ENCODE peak calls at places on chromosomes 16 and 17, in seven cellular contexts. O is CD8-positive, alpha-beta memory T cell; X is ovary; Z is substantia nigra; U is lower lobe of right lung; K is suprapubic skin; H is endodermal cell. N is an unnamed sample.

GRCh38 chr17:82874011-82874835 is 34.4 kb upstream of the ZNF750 start:
- DNase-seq in O (no peak), U (peak; percentile 82), Z (no peak), K (peak; percentile 83), X (no peak), H (no peak), N (no peak)

GRCh38 chr17:37836593-37836992 is 87.6 kb upstream of the TBC1D3K start:
- DNase-seq in Z (no peak), O (no peak), X (no peak), H (no peak), U (no peak), K (no peak), N (no peak)

GRCh38 chr17:8466873-8467272 is 31.2 kb downstream of the NDEL1 start:
- DNase-seq in U (no peak), Z (no peak), X (no peak), O (no peak), H (no peak), K (no peak), N (no peak)

GRCh38 chr17:72182256-72182890 is 61.6 kb downstream of the SOX9 start:
- DNase-seq in K (no peak), Z (no peak), X (no peak), O (no peak), U (no peak), H (peak; percentile 74), N (no peak)

GRCh38 chr16:30659507-30660423 is 1.5 kb downstream of the FBRS start:
- DNase-seq in U (no peak), Z (no peak), O (peak; percentile 55), X (peak; percentile 66), H (peak; percentile 51), K (no peak), N (no peak)

GRCh38 chr17:17548044-17548443 is 43.5 kb downstream of the PEMT start:
- DNase-seq in X (no peak), Z (no peak), O (no peak), H (no peak), U (no peak), K (no peak), N (no peak)

GRCh38 chr17:38341035-38341721 is 2.6 kb downstream of the GPR179 start:
- DNase-seq in U (peak; percentile 64), O (no peak), X (no peak), H (peak; percentile 94), Z (peak; percentile 69), K (no peak), N (no peak)

GRCh38 chr16:74556375-74556922 is 50.5 kb downstream of the GLG1 start:
- DNase-seq in O (no peak), X (no peak), H (no peak), K (no peak), U (no peak), Z (no peak), N (no peak)

GRCh38 chr17:29615048-29615385 is 7.7 kb downstream of the CORO6 start:
- DNase-seq in K (peak; percentile 80), X (no peak), O (peak; percentile 77), U (peak; percentile 79), H (no peak), Z (no peak), N (peak; percentile 75)

GRCh38 chr17:80262775-80263244 is 2.2 kb downstream of the RNF213 start:
- DNase-seq in H (peak; percentile 61), U (no peak), K (no peak), Z (no peak), O (no peak), X (peak; percentile 49), N (no peak)
- H3K27ac ChIP-seq in H (no peak overlapping the region), U (peak overlapping the region; percentile 98), K (peak overlapping the region; percentile 97), Z (peak overlapping the region; percentile 26), O (peak overlapping the region; percentile 87), X (no peak overlapping the region), N (peak overlapping the region; percentile 72)

GRCh38 chr17:42577140-42577531 is 393 bp downstream of the PSMC3IP start:
- DNase-seq in U (no peak), H (no peak), O (no peak), K (no peak), Z (no peak), X (no peak), N (no peak)
- H3K27ac ChIP-seq in U (peak overlapping the region; percentile 90), H (peak overlapping the region; percentile 36), O (peak overlapping the region; percentile 64), K (peak overlapping the region; percentile 81), Z (peak overlapping the region; percentile 90), X (no peak overlapping the region), N (peak overlapping the region; percentile 78)

GRCh38 chr16:67907397-67907796 is 14.3 kb downstream of the PSKH1 start:
- DNase-seq in U (no peak), K (no peak), X (no peak), Z (no peak), H (no peak), O (no peak), N (no peak)
- H3K27ac ChIP-seq in U (no peak overlapping the region), K (no peak overlapping the region), X (no peak overlapping the region), Z (no peak overlapping the region), H (no peak overlapping the region), O (no peak overlapping the region), N (no peak overlapping the region)

GRCh38 chr16:69116911-69117310 is 11.5 kb downstream of the HAS3 start:
- DNase-seq in H (no peak), X (no peak), O (no peak), U (no peak), K (no peak), Z (no peak), N (no peak)

GRCh38 chr16:69120096-69120664 is 12.2 kb downstream of the CHTF8 start:
- DNase-seq in X (no peak), K (no peak), O (no peak), U (no peak), Z (no peak), H (no peak), N (no peak)

GRCh38 chr16:69118468-69118867 is 13.0 kb downstream of the HAS3 start:
- DNase-seq in K (no peak), O (no peak), X (no peak), H (no peak), Z (no peak), U (no peak), N (no peak)

GRCh38 chr16:69119536-69119935 is 12.9 kb downstream of the CHTF8 start:
- DNase-seq in O (no peak), K (no peak), Z (no peak), U (no peak), H (no peak), X (no peak), N (no peak)

DNA sequence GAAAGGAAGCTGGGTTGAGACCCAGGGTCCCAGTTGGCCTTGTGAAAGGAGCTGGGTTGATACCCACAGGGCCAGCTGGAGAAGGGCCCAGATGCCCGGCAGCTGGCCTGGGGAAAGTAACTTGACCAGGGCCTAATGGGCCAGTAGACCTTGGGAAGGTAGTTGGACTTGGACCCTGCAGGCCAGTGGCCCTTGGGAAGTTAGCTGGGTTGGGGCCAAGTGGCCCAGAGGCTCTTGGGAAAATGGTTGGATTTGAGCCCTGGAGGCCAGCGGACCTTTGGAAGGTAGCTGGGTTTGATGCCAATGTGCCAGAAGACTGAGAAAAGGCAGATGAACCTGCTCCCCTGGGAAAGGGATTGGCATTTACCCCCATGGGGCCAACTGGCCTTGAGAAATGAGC is 13.4 kb downstream of the CHTF8 start:
- DNase-seq in X (no peak), U (no peak), K (no peak), Z (no peak), H (no peak), O (no peak), N (no peak)
- H3K27ac ChIP-seq in X (no peak overlapping the region), U (no peak overlapping the region), K (no peak overlapping the region), Z (no peak overlapping the region), H (no peak overlapping the region), O (no peak overlapping the region), N (no peak overlapping the region)

DNA sequence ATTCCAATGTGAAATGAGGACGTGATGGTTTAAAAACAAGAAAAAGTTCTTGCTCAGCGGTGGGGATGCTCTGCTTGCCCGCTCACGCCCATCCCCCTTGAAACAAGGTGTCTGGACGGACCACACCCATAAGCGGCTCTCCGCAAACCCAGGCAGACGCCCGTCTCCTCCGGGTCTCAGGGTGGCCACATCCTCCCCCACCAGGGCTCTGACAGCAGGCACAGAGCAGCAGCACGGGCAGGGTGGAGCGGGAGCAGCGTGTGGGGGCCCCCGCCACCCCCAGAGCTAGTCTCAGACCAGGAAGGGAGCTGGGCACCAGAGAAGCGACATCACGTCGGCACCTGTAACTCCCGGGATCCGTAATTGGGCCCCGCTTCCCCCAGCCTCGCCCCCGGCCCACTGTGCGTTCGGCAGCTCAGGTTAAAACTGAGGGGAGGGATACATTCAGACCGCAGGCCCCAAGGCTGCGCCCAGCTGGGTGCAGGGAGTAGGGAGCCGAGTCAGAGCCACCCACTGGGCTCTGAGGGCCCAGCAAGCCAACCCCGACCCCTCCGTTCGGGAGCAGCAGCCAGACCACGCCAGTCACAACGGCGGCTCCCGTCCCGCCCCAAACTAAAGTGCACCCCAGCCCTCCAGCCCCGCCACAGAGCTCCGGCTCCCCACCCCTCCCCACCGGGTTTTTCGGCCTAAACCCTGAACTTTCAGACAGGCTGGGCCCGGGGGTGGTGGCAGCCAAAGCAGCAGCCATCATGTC is 22.0 kb downstream of the CLUH start:
- DNase-seq in K (no peak), U (peak; percentile 50), Z (no peak), H (peak; percentile 58), X (no peak), O (no peak), N (peak; percentile 62)
- H3K27ac ChIP-seq in K (no peak overlapping the region), U (peak overlapping the region; percentile 83), Z (no peak overlapping the region), H (peak overlapping the region; percentile 38), X (no peak overlapping the region), O (no peak overlapping the region), N (no peak overlapping the region)

DNA sequence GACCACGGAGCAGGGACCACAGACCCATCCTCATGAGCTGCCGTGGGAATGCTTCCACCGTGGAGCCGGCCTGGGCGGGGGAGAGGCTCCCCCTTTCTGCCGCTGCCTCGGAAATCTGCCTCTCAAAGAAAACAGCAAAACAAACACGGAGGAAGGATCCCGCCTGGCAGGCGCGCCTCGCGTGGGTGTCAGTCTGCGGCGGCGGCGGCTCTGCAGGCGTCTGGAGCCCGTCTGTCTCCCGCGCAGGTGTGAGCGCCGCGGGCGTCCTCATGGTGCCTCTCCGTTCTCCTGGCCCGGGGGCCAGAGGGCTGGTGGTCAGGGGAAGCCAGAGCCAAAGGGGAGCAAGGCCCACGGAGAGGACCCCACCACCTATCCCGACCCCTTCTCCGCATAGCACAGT is 27.5 kb downstream of the GSE1 start:
- DNase-seq in K (no peak), Z (no peak), H (no peak), X (no peak), O (no peak), U (no peak), N (no peak)
- H3K27ac ChIP-seq in K (no peak overlapping the region), Z (no peak overlapping the region), H (no peak overlapping the region), X (no peak overlapping the region), O (no peak overlapping the region), U (no peak overlapping the region), N (no peak overlapping the region)

GRCh38 chr16:77212736-77213541 is 13.7 kb downstream of the SYCE1L start:
- DNase-seq in K (peak; percentile 81), H (peak; percentile 93), X (peak; percentile 86), U (peak; percentile 80), Z (no peak), O (peak; percentile 74), N (no peak)

GRCh38 chr16:77214411-77215138 is 15.4 kb downstream of the SYCE1L start:
- DNase-seq in K (no peak), O (no peak), U (no peak), X (no peak), H (no peak), Z (no peak), N (no peak)

GRCh38 chr16:77213542-77214108 is 14.4 kb downstream of the SYCE1L start:
- DNase-seq in O (no peak), Z (no peak), X (no peak), K (no peak), U (no peak), H (no peak), N (no peak)

GRCh38 chr16:77208382-77208781 is 9.2 kb downstream of the SYCE1L start:
- DNase-seq in K (no peak), Z (no peak), O (no peak), H (no peak), X (no peak), U (no peak), N (no peak)

GRCh38 chr16:77211880-77212735 is 12.9 kb downstream of the SYCE1L start:
- DNase-seq in X (peak; percentile 80), O (peak; percentile 74), Z (no peak), H (peak; percentile 95), U (peak; percentile 71), K (peak; percentile 74), N (no peak)
- H3K27ac ChIP-seq in X (peak overlapping the region; percentile 88), O (peak overlapping the region; percentile 54), Z (peak overlapping the region; percentile 42), H (peak overlapping the region; percentile 91), U (peak overlapping the region; percentile 73), K (peak overlapping the region; percentile 72), N (peak overlapping the region; percentile 65)

N was measured in ascending aorta.